ENCODE peak calls at places on chromosomes 16 and 17, in four cellular contexts. T is IMR-90, F is H9, S is H1. A is an unnamed sample.

GRCh38 chr16:9797306-9797705 is 384.9 kb downstream of the GRIN2A start:
- DNase-seq in T (no peak), F (no peak), S (no peak), A (no peak)

GRCh38 chr16:18958621-18959578 is 24.8 kb upstream of the TMC7 start:
- DNase-seq in T (peak), F (no peak), S (no peak), A (no peak)

GRCh38 chr16:10609410-10609774 is 29.0 kb upstream of the EMP2 start:
- DNase-seq in T (peak), F (no peak), S (no peak), A (no peak)

GRCh38 chr16:13122074-13122473 is 220.7 kb downstream of the SHISA9 start:
- DNase-seq in T (no peak), F (no peak), S (no peak), A (peak)

GRCh38 chr17:31525801-31526549 is 134.5 kb downstream of the RAB11FIP4 start:
- DNase-seq in T (no peak), F (peak), S (no peak), A (peak)

GRCh38 chr17:44281570-44281969 is 13.6 kb upstream of the SLC4A1 start:
- DNase-seq in T (no peak), F (no peak), S (no peak), A (no peak)

GRCh38 chr17:80751070-80751459 is 206.4 kb downstream of the RPTOR start:
- DNase-seq in T (peak), F (no peak), S (no peak), A (no peak)

GRCh38 chr17:43667506-43668438 is 6.0 kb upstream of the MEOX1 start:
- DNase-seq in T (peak), F (no peak), S (no peak), A (no peak)

GRCh38 chr17:73458191-73458590 is 146.4 kb upstream of the CDC42EP4 start:
- DNase-seq in T (no peak), F (no peak), S (no peak), A (no peak)

GRCh38 chr16:1713933-1714332 is 7.9 kb downstream of the MAPK8IP3 start:
- DNase-seq in T (no peak), F (peak), S (no peak), A (peak)

GRCh38 chr17:57393368-57393767 is 137.0 kb downstream of the MSI2 start:
- DNase-seq in T (no peak), F (no peak), S (no peak), A (no peak)

GRCh38 chr16:71288570-71288889 is 672 bp downstream of the CMTR2 start:
- DNase-seq in T (peak), F (no peak), S (no peak), A (peak)

GRCh38 chr17:57369509-57369945 is 113.2 kb downstream of the MSI2 start:
- DNase-seq in T (peak), F (no peak), S (no peak), A (no peak)

GRCh38 chr16:77789085-77789611 is 784 bp downstream of the VAT1L start:
- DNase-seq in T (no peak), F (peak), S (peak), A (peak)

GRCh38 chr16:74320707-74321106 is 24.1 kb downstream of the PSMD7 start:
- DNase-seq in T (no peak), F (no peak), S (no peak), A (no peak)

GRCh38 chr17:48604770-48605329 is at the start of gene HOXB6:
- DNase-seq in T (no peak), F (no peak), S (no peak), A (no peak)

GRCh38 chr17:51103050-51103449 is 17.6 kb downstream of the SPAG9 start:
- DNase-seq in T (no peak), F (peak), S (no peak), A (no peak)

GRCh38 chr16:9364721-9365693 is 273.6 kb downstream of the HAPSTR1 start:
- DNase-seq in T (no peak), F (no peak), S (peak), A (no peak)

GRCh38 chr16:82639666-82640336 is 13.0 kb downstream of the CDH13 start:
- DNase-seq in T (peak), F (peak), S (peak), A (peak)

GRCh38 chr16:6888536-6888935 is 444.1 kb upstream of the RBFOX1 start:
- DNase-seq in T (no peak), F (no peak), S (no peak), A (no peak)

GRCh38 chr17:51706098-51706497 is 445.8 kb downstream of the UTP18 start:
- DNase-seq in T (no peak), F (no peak), S (no peak), A (no peak)

GRCh38 chr16:50598936-50599361 is 50.8 kb downstream of the NKD1 start:
- DNase-seq in T (no peak), F (no peak), S (no peak), A (no peak)

GRCh38 chr16:8675183-8676159 is 1.1 kb downstream of the ABAT start:
- DNase-seq in T (no peak), F (no peak), S (no peak), A (no peak)

GRCh38 chr16:79050063-79050462 is 550.5 kb downstream of the MAF start:
- DNase-seq in T (no peak), F (no peak), S (no peak), A (no peak)

DNA sequence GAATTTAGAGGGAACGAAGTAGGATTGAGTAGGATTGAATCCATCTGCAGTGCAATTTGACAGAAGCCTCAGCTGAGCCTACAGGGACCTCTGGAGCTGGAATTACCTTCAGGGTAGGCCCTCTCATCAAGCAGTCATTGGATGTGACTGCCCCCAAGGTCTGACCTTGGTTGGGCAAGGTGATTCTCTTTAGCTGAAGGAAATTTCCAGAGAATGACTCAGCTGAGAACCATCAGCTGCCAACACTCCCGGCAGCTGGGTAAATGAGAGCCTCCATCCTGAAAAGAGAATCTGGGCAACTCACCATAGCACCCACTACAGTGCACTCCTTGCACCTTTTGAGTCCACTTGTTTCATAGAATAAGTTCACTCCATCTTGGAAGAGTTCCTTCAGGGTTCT is 113.5 kb upstream of the MED13 start:
- DNase-seq in T (peak), F (no peak), S (no peak), A (peak)
- H4K5ac ChIP-seq in T (no peak), F (no peak), S (no peak), A (no peak)

GRCh38 chr17:82235056-82235774 is 6.4 kb downstream of the SLC16A3 start:
- DNase-seq in T (no peak), F (no peak), S (no peak), A (no peak)

GRCh38 chr17:82237083-82237745 is 8.4 kb downstream of the SLC16A3 start:
- DNase-seq in T (no peak), F (peak), S (peak), A (no peak)

GRCh38 chr17:82234211-82235055 is 5.6 kb downstream of the SLC16A3 start:
- DNase-seq in T (no peak), F (no peak), S (no peak), A (no peak)

GRCh38 chr17:82236142-82236971 is 7.5 kb downstream of the SLC16A3 start:
- DNase-seq in T (peak), F (peak), S (peak), A (peak)

GRCh38 chr17:82235775-82236141 is 6.9 kb downstream of the SLC16A3 start:
- DNase-seq in T (no peak), F (no peak), S (no peak), A (no peak)
- H2BK15ac ChIP-seq in T (no peak), F (no peak), S (no peak), A (no peak)

DNA sequence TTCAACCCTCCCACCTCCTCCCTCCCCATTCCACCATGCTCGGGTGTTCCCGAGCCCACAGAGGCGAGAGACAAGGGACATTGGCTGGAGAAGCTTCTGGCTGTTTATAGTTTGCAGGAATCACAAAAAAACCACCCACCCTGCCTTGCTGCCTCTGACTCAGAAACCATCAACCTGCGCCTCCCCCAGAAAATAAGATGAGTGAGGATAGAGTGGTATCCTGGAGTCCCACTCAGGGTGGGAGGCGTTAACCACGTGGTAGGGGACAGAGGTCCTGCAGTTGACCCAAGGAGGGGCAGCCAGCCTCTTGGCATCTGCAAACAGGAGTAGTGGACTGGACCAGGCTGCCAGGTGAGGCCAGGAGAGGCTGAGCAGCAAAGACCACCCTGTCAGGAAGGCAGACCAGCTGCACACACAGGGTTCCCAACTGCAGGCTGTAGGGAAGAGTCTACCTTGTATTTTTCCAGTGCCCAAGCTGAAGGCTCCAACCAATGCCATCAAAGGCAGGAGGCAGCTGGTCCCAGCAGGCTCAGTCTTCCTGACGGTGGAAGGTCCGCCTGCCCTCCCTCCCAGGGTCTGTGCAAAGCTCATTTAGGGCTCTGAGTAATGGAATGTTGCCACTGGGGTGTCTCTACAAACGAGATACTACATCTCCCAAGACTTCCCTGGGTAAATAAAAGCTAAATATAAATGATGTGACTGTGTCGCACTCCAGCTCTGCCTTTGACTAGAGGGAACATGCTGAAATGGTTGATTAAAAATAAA is 201.5 kb upstream of the TNRC6C start:
- DNase-seq in T (no peak), F (no peak), S (no peak), A (no peak)
- H4K5ac ChIP-seq in T (no peak), F (no peak), S (no peak), A (no peak)

DNA sequence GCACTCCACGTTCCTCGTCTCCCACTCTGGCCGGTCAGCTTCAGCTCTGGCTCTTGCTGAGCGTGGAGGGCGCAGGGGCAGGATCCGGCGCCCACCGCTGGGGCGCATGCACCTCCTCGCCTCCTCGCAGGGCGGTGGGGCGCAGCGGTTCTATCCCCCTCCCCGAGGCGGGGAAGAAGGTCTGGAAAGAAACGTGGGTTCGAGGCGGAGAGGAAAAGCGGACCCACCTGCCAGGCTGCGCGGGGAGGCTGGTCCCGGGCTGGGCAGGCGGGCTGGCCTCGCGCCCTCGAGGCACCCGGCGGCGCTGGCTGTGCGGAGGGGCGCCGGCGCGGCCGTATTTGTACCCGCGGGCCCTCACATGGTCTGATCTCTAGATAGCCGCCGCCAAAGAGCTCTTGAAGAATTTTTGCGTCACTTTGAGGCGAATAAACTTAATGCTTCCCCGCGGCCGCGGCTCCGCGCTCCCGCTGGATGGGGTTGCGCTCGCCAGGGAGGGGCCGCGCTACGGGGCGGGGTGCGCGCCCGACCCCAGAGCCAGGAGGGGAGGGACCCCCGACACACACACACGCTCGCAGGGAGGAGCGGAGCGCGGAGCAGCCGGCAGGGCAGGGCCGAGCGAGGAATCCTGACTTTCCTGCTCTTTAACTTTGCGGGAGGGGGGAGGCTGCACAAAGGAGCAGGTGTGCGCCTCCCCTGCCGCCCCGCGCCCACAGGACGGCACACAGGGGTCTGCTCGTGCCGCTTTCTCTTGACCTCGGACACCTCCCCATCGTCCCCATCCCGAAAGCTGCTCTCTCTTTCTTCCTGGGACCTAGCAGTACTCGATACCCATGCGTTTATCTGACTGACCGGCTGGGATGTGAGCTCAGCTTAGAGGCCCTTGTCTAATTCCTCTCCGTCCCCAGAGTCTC is at the start of gene SLC6A4:
- DNase-seq in T (no peak), F (peak), S (peak), A (peak)
- H2BK15ac ChIP-seq in T (no peak), F (no peak), S (no peak), A (no peak)

DNA sequence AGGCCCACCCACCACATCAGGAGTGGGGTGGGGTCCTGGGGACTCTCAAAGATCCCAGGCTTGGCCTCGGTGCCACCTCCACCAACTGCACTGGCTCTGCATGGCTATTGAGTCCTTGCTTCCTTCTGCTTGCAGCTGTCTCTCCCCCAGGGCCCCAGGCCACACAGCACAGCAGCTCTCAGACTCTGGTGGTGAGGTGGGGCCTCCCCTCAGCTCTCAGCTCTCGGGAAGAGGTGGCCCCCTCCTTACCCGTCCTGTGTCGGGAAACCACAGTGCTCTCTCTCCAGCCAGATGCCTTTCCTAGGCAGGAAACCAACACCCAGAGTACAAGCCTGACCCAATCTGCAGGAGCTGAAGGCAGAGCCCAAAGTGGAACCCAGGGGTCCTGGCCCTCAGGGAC is 18.6 kb downstream of the SRCIN1 start:
- DNase-seq in T (no peak), F (no peak), S (no peak), A (no peak)
- H4K5ac ChIP-seq in T (no peak), F (no peak), S (no peak), A (no peak)

GRCh38 chr16:31009120-31009519 is 1.3 kb downstream of the STX1B start:
- DNase-seq in T (no peak), F (no peak), S (no peak), A (no peak)

GRCh38 chr16:31010943-31011342 is 505 bp upstream of the STX1B start:
- DNase-seq in T (no peak), F (no peak), S (no peak), A (no peak)

GRCh38 chr16:31009894-31010293 is 544 bp downstream of the STX1B start:
- DNase-seq in T (no peak), F (no peak), S (peak), A (no peak)

GRCh38 chr16:31008154-31008950 is 2.1 kb downstream of the STX1B start:
- DNase-seq in T (peak), F (no peak), S (no peak), A (no peak)

DNA sequence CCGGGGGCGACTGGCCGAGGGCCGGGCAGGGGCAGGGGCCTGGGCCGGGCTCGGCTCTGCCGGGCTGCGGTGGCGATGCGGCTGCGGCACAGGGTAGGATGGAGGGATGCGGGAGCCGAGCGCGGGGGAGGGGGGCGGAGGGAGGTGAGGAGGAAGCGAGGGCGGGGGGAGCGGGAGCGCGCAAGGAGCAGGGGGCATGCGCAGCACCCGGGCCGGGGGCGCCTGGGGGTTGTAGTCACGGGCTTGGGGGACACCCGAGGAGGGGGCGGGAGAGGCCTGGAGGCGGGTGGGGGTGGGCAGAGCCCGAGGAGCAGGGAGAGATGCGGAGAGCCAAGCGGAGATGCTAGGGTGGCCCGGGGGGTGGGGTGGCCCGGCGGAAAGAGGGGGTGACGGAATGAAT is at the start of gene STX1B:
- DNase-seq in T (no peak), F (peak), S (peak), A (peak)
- H2BK15ac ChIP-seq in T (no peak), F (no peak), S (peak), A (no peak)

DNA sequence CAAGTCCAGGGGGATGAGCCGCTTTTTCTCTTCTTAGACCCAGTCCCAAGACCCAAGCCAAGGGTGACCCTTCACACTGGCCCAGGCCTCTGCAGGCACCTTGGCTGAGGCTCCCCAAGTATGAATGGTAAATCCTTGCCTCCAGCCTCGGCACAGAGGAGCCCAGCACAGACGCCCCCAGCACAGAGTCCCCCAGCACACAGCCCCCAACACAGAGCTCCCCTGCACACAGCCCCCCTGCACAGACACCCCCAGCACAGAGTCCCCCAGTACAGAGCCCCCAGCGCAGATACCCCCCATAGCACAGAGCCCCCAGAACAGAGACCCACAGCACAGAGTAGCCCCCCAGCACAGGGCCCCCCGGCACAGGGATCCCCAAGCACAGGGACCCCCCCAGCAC is 1.0 kb upstream of the MCRIP2 start:
- DNase-seq in T (no peak), F (no peak), S (no peak), A (no peak)
- H4K5ac ChIP-seq in T (no peak), F (no peak), S (no peak), A (no peak)

A was measured in mesendoderm.